ENCODE peak calls at places on chromosome 18, in six cellular contexts. Y is WTC11, D is OCI-LY7, Z is choroid plexus epithelial cell, R is Daoy, T is frontal cortex. B is an unnamed sample.

GRCh38 chr18:42807852-42808251 is 307.6 kb downstream of the RIT2 start:
- DNase-seq in Z (peak), T (no peak), Y (no peak), D (no peak), R (no peak), B (no peak)

GRCh38 chr18:22324191-22325131 is 93.3 kb downstream of the CTAGE1 start:
- DNase-seq in Y (peak), D (no peak), T (no peak), R (peak), Z (peak), B (peak)

GRCh38 chr18:35971661-35972196 is 750 bp upstream of the RMP24 start:
- DNase-seq in D (no peak), Y (no peak), R (no peak), T (no peak), Z (no peak), B (peak)

GRCh38 chr18:37335337-37335736 is 230.3 kb downstream of the CELF4 start:
- DNase-seq in R (peak), D (no peak), T (no peak), Y (peak), Z (peak), B (no peak)

GRCh38 chr18:60981651-60982050 is 351.6 kb upstream of the CDH20 start:
- DNase-seq in T (no peak), D (no peak), Y (no peak), Z (no peak), R (no peak), B (no peak)

GRCh38 chr18:63869374-63869773 is 18.1 kb upstream of the SERPINB2 start:
- DNase-seq in R (peak), D (no peak), T (no peak), Y (no peak), Z (peak), B (peak)

GRCh38 chr18:9779630-9780029 is 71.5 kb downstream of the RAB31 start:
- DNase-seq in Y (no peak), D (no peak), T (no peak), Z (no peak), R (no peak), B (peak)

GRCh38 chr18:77165489-77166415 is 33.2 kb upstream of the MBP start:
- DNase-seq in Z (peak), T (no peak), R (peak), D (no peak), Y (no peak), B (no peak)

GRCh38 chr18:74450626-74451025 is 6.5 kb downstream of the DIPK1C start:
- DNase-seq in D (no peak), Z (no peak), Y (no peak), R (no peak), T (peak), B (no peak)

GRCh38 chr18:68316636-68317035 is 398.3 kb downstream of the TMX3 start:
- DNase-seq in T (no peak), Y (no peak), R (no peak), D (no peak), Z (peak), B (peak)

GRCh38 chr18:49865401-49865800 is 52.1 kb upstream of the ACAA2 start:
- DNase-seq in R (no peak), Y (no peak), T (no peak), Z (no peak), D (peak), B (no peak)

GRCh38 chr18:48697441-48697840 is 158.6 kb downstream of the CTIF start:
- DNase-seq in Y (no peak), Z (no peak), D (no peak), R (no peak), T (no peak), B (no peak)

GRCh38 chr18:77031662-77032061 is 100.9 kb downstream of the MBP start:
- DNase-seq in Z (no peak), D (no peak), T (no peak), Y (no peak), R (no peak), B (no peak)

GRCh38 chr18:13558132-13558531 is 168.2 kb downstream of the FAM210A start:
- DNase-seq in T (peak), D (peak), Y (peak), R (peak), Z (peak), B (peak)

GRCh38 chr18:26309283-26309682 is 83.0 kb downstream of the TAF4B start:
- DNase-seq in R (no peak), D (no peak), T (no peak), Z (peak), Y (no peak), B (peak)

GRCh38 chr18:75228967-75229366 is 18.4 kb downstream of the TSHZ1 start:
- DNase-seq in T (no peak), D (no peak), Z (no peak), R (no peak), Y (no peak), B (no peak)

GRCh38 chr18:65468881-65469280 is 281.9 kb upstream of the CDH7 start:
- DNase-seq in Z (no peak), Y (no peak), T (no peak), D (no peak), R (no peak), B (no peak)

GRCh38 chr18:13136689-13137040 is 81.9 kb upstream of the LDLRAD4 start:
- DNase-seq in R (peak), Z (no peak), T (no peak), Y (peak), D (no peak), B (no peak)

GRCh38 chr18:57930476-57930875 is 113.5 kb upstream of the NEDD4L start:
- DNase-seq in Z (no peak), T (no peak), R (no peak), D (no peak), Y (no peak), B (no peak)

GRCh38 chr18:7855051-7855450 is 287.9 kb downstream of the PTPRM start:
- DNase-seq in D (no peak), T (no peak), Z (no peak), Y (no peak), R (no peak), B (no peak)

GRCh38 chr18:59767732-59768131 is 70.5 kb upstream of the CCBE1 start:
- DNase-seq in Y (no peak), D (no peak), R (no peak), T (no peak), Z (peak), B (peak)

GRCh38 chr18:14912967-14913366 is 165.0 kb downstream of the ANKRD30B start:
- DNase-seq in R (no peak), Z (no peak), T (no peak), D (no peak), Y (no peak), B (no peak)

GRCh38 chr18:3653859-3654441 is 204.0 kb downstream of the TGIF1 start:
- DNase-seq in T (no peak), Y (no peak), D (no peak), Z (no peak), R (peak), B (no peak)

GRCh38 chr18:68431111-68431921 is 283.6 kb downstream of the TMX3 start:
- DNase-seq in R (no peak), T (no peak), D (no peak), Y (no peak), Z (peak), B (peak)

B was measured in amniotic epithelial cell.